ENCODE peak calls at places on chromosome X, in nine cellular contexts. One of them, this sample, is unnamed.

GRCh38 chrX:153413731-153414130 is 2.5 kb downstream of the ZFP92 start:
- DNase-seq in GM10248: no peak
- DNase-seq in pancreas: no peak
- DNase-seq in stimulated activated CD4-positive, alpha-beta T cell treated with anti-CD3 and anti-CD28 coated beads, Interleukin-15, amount 100 ng/mL, for 24 hours: no peak
- DNase-seq in T-helper 9 cell: no peak
- DNase-seq in activated naive CD4-positive, alpha-beta T cell: no peak
- DNase-seq in AG08396: no peak
- DNase-seq in uterus: no peak
- DNase-seq in left ventricle myocardium superior: no peak
- DNase-seq in this sample: no peak

GRCh38 chrX:22323541-22323940 is 50.8 kb downstream of the CBLL2 start:
- DNase-seq in uterus: no peak
- DNase-seq in stimulated activated CD4-positive, alpha-beta T cell treated with anti-CD3 and anti-CD28 coated beads, Interleukin-15, amount 100 ng/mL, for 24 hours: no peak
- DNase-seq in left ventricle myocardium superior: no peak
- DNase-seq in T-helper 9 cell: no peak
- DNase-seq in activated naive CD4-positive, alpha-beta T cell: no peak
- DNase-seq in pancreas: no peak
- DNase-seq in AG08396: peak
- DNase-seq in GM10248: no peak
- DNase-seq in this sample: peak

GRCh38 chrX:91137881-91138280 is 296.8 kb upstream of the PABPC5 start:
- DNase-seq in left ventricle myocardium superior: no peak
- DNase-seq in pancreas: no peak
- DNase-seq in T-helper 9 cell: no peak
- DNase-seq in AG08396: no peak
- DNase-seq in stimulated activated CD4-positive, alpha-beta T cell treated with anti-CD3 and anti-CD28 coated beads, Interleukin-15, amount 100 ng/mL, for 24 hours: no peak
- DNase-seq in activated naive CD4-positive, alpha-beta T cell: no peak
- DNase-seq in GM10248: no peak
- DNase-seq in uterus: no peak
- DNase-seq in this sample: no peak

GRCh38 chrX:53288173-53288572 is 6.8 kb upstream of the IQSEC2 start:
- DNase-seq in uterus: peak
- DNase-seq in GM10248: no peak
- DNase-seq in stimulated activated CD4-positive, alpha-beta T cell treated with anti-CD3 and anti-CD28 coated beads, Interleukin-15, amount 100 ng/mL, for 24 hours: peak
- DNase-seq in activated naive CD4-positive, alpha-beta T cell: no peak
- DNase-seq in AG08396: peak
- DNase-seq in T-helper 9 cell: no peak
- DNase-seq in left ventricle myocardium superior: peak
- DNase-seq in pancreas: no peak
- DNase-seq in this sample: peak

GRCh38 chrX:73940893-73941470 is 363.0 kb upstream of the ZCCHC13 start:
- DNase-seq in T-helper 9 cell: no peak
- DNase-seq in activated naive CD4-positive, alpha-beta T cell: no peak
- DNase-seq in pancreas: no peak
- DNase-seq in left ventricle myocardium superior: no peak
- DNase-seq in AG08396: no peak
- DNase-seq in stimulated activated CD4-positive, alpha-beta T cell treated with anti-CD3 and anti-CD28 coated beads, Interleukin-15, amount 100 ng/mL, for 24 hours: no peak
- DNase-seq in GM10248: no peak
- DNase-seq in uterus: no peak
- DNase-seq in this sample: no peak

GRCh38 chrX:44961817-44962607 is 89.0 kb downstream of the KDM6A start:
- DNase-seq in uterus: no peak
- DNase-seq in left ventricle myocardium superior: no peak
- DNase-seq in activated naive CD4-positive, alpha-beta T cell: no peak
- DNase-seq in AG08396: no peak
- DNase-seq in T-helper 9 cell: no peak
- DNase-seq in pancreas: no peak
- DNase-seq in stimulated activated CD4-positive, alpha-beta T cell treated with anti-CD3 and anti-CD28 coated beads, Interleukin-15, amount 100 ng/mL, for 24 hours: no peak
- DNase-seq in GM10248: no peak
- DNase-seq in this sample: no peak

GRCh38 chrX:48818866-48819265 is 7.4 kb upstream of the ERAS start:
- DNase-seq in activated naive CD4-positive, alpha-beta T cell: no peak
- DNase-seq in T-helper 9 cell: no peak
- DNase-seq in left ventricle myocardium superior: no peak
- DNase-seq in GM10248: no peak
- DNase-seq in AG08396: no peak
- DNase-seq in uterus: no peak
- DNase-seq in pancreas: no peak
- DNase-seq in stimulated activated CD4-positive, alpha-beta T cell treated with anti-CD3 and anti-CD28 coated beads, Interleukin-15, amount 100 ng/mL, for 24 hours: no peak
- DNase-seq in this sample: no peak

GRCh38 chrX:136765957-136766356 is 14.8 kb downstream of the ARHGEF6 start:
- DNase-seq in uterus: no peak
- DNase-seq in pancreas: no peak
- DNase-seq in left ventricle myocardium superior: no peak
- DNase-seq in AG08396: peak
- DNase-seq in stimulated activated CD4-positive, alpha-beta T cell treated with anti-CD3 and anti-CD28 coated beads, Interleukin-15, amount 100 ng/mL, for 24 hours: no peak
- DNase-seq in T-helper 9 cell: no peak
- DNase-seq in GM10248: no peak
- DNase-seq in activated naive CD4-positive, alpha-beta T cell: no peak
- DNase-seq in this sample: peak

GRCh38 chrX:43175428-43175827 is 397.5 kb upstream of the PPP1R2C start:
- DNase-seq in AG08396: no peak
- DNase-seq in left ventricle myocardium superior: no peak
- DNase-seq in T-helper 9 cell: no peak
- DNase-seq in pancreas: no peak
- DNase-seq in stimulated activated CD4-positive, alpha-beta T cell treated with anti-CD3 and anti-CD28 coated beads, Interleukin-15, amount 100 ng/mL, for 24 hours: no peak
- DNase-seq in activated naive CD4-positive, alpha-beta T cell: no peak
- DNase-seq in uterus: no peak
- DNase-seq in GM10248: no peak
- DNase-seq in this sample: no peak

GRCh38 chrX:14043209-14043608 is 13.5 kb upstream of the GEMIN8 start:
- DNase-seq in pancreas: no peak
- DNase-seq in AG08396: no peak
- DNase-seq in activated naive CD4-positive, alpha-beta T cell: no peak
- DNase-seq in stimulated activated CD4-positive, alpha-beta T cell treated with anti-CD3 and anti-CD28 coated beads, Interleukin-15, amount 100 ng/mL, for 24 hours: no peak
- DNase-seq in T-helper 9 cell: no peak
- DNase-seq in left ventricle myocardium superior: no peak
- DNase-seq in uterus: no peak
- DNase-seq in GM10248: no peak
- DNase-seq in this sample: no peak

GRCh38 chrX:38985375-38985774 is 184.1 kb downstream of the MID1IP1 start:
- DNase-seq in stimulated activated CD4-positive, alpha-beta T cell treated with anti-CD3 and anti-CD28 coated beads, Interleukin-15, amount 100 ng/mL, for 24 hours: no peak
- DNase-seq in GM10248: peak
- DNase-seq in activated naive CD4-positive, alpha-beta T cell: no peak
- DNase-seq in pancreas: no peak
- DNase-seq in T-helper 9 cell: no peak
- DNase-seq in uterus: no peak
- DNase-seq in AG08396: no peak
- DNase-seq in left ventricle myocardium superior: no peak
- DNase-seq in this sample: peak

GRCh38 chrX:104335765-104336164 is 81.0 kb upstream of the ESX1 start:
- DNase-seq in T-helper 9 cell: no peak
- DNase-seq in activated naive CD4-positive, alpha-beta T cell: no peak
- DNase-seq in GM10248: no peak
- DNase-seq in uterus: no peak
- DNase-seq in pancreas: no peak
- DNase-seq in stimulated activated CD4-positive, alpha-beta T cell treated with anti-CD3 and anti-CD28 coated beads, Interleukin-15, amount 100 ng/mL, for 24 hours: no peak
- DNase-seq in left ventricle myocardium superior: no peak
- DNase-seq in AG08396: peak
- DNase-seq in this sample: peak

GRCh38 chrX:13266641-13267420 is 53.0 kb downstream of the ATXN3L start:
- DNase-seq in uterus: no peak
- DNase-seq in GM10248: no peak
- DNase-seq in activated naive CD4-positive, alpha-beta T cell: no peak
- DNase-seq in stimulated activated CD4-positive, alpha-beta T cell treated with anti-CD3 and anti-CD28 coated beads, Interleukin-15, amount 100 ng/mL, for 24 hours: peak
- DNase-seq in AG08396: no peak
- DNase-seq in left ventricle myocardium superior: no peak
- DNase-seq in T-helper 9 cell: no peak
- DNase-seq in pancreas: no peak
- DNase-seq in this sample: no peak

GRCh38 chrX:44904542-44905115 is 31.6 kb downstream of the KDM6A start:
- DNase-seq in uterus: no peak
- DNase-seq in AG08396: no peak
- DNase-seq in GM10248: no peak
- DNase-seq in left ventricle myocardium superior: no peak
- DNase-seq in T-helper 9 cell: no peak
- DNase-seq in activated naive CD4-positive, alpha-beta T cell: no peak
- DNase-seq in pancreas: no peak
- DNase-seq in stimulated activated CD4-positive, alpha-beta T cell treated with anti-CD3 and anti-CD28 coated beads, Interleukin-15, amount 100 ng/mL, for 24 hours: no peak
- DNase-seq in this sample: peak

GRCh38 chrX:133985164-133986007 is at the start of gene GPC3:
- DNase-seq in pancreas: peak
- DNase-seq in uterus: peak
- DNase-seq in left ventricle myocardium superior: peak
- DNase-seq in GM10248: peak
- DNase-seq in AG08396: peak
- DNase-seq in stimulated activated CD4-positive, alpha-beta T cell treated with anti-CD3 and anti-CD28 coated beads, Interleukin-15, amount 100 ng/mL, for 24 hours: peak
- DNase-seq in T-helper 9 cell: peak
- DNase-seq in activated naive CD4-positive, alpha-beta T cell: peak
- DNase-seq in this sample: peak